ENCODE peak calls at places on chromosomes 16 and 17, in eight cellular contexts. P is esophagus squamous epithelium, W is AG10803, N is coronary artery, Q is heart right ventricle, Z is mucosa of descending colon, R is heart left ventricle, A is breast epithelium. D is an unnamed sample.

GRCh38 chr16:87372305-87372704 is 11.3 kb downstream of the FBXO31 start:
- DNase-seq in N (no peak), Z (no peak), W (no peak), R (peak; percentile 4), P (no peak), A (no peak), Q (no peak), D (no peak)

GRCh38 chr17:79919862-79920720 is 80.9 kb upstream of the CBX4 start:
- DNase-seq in A (no peak), Z (peak; percentile 52), P (no peak), W (no peak), R (peak; percentile 60), N (no peak), Q (no peak), D (no peak)

GRCh38 chr17:31731119-31731518 is 127.9 kb downstream of the COPRS start:
- DNase-seq in W (no peak), Q (no peak), R (no peak), A (no peak), N (no peak), P (no peak), Z (no peak), D (no peak)

GRCh38 chr16:2512920-2513404 is 790 bp upstream of the ATP6V0C start:
- DNase-seq in P (no peak), R (peak; percentile 62), Q (no peak), N (no peak), W (no peak), Z (peak; percentile 73), A (no peak), D (no peak)

GRCh38 chr16:76428858-76429257 is 151.7 kb downstream of the CNTNAP4 start:
- DNase-seq in Z (no peak), W (no peak), R (no peak), Q (no peak), N (no peak), P (no peak), A (no peak), D (no peak)

GRCh38 chr16:1532081-1532760 is 1.2 kb upstream of the TMEM204 start:
- DNase-seq in A (peak; percentile 81), P (no peak), Q (peak; percentile 69), R (peak; percentile 89), W (peak; percentile 65), Z (peak; percentile 59), N (peak; percentile 93), D (no peak)

GRCh38 chr17:72616457-72616856 is 476.0 kb downstream of the SLC39A11 start:
- DNase-seq in P (no peak), Z (no peak), W (no peak), A (no peak), Q (no peak), R (no peak), N (no peak), D (no peak)

GRCh38 chr16:80831039-80831438 is 26.6 kb upstream of the CDYL2 start:
- DNase-seq in Q (no peak), Z (no peak), A (no peak), W (no peak), R (no peak), N (no peak), P (no peak), D (no peak)

GRCh38 chr17:41537990-41538389 is 9.9 kb upstream of the KRT19 start:
- DNase-seq in A (peak; percentile 76), W (peak; percentile 64), P (no peak), Z (no peak), N (no peak), R (peak; percentile 28), Q (no peak), D (peak; percentile 58)

GRCh38 chr17:3603119-3603869 is 5.9 kb downstream of the TRPV1 start:
- DNase-seq in A (no peak), N (no peak), W (peak; percentile 72), Q (no peak), R (no peak), Z (no peak), P (no peak), D (peak; percentile 74)

GRCh38 chr16:3643095-3643730 is 11.3 kb upstream of the DNASE1 start:
- DNase-seq in A (no peak), R (no peak), W (no peak), N (peak; percentile 28), P (no peak), Z (peak; percentile 29), Q (no peak), D (no peak)

GRCh38 chr16:53465606-53466290 is 31.5 kb downstream of the RBL2 start:
- DNase-seq in A (no peak), N (no peak), Q (no peak), Z (no peak), R (no peak), W (peak; percentile 56), P (no peak), D (peak; percentile 83)

GRCh38 chr17:27282054-27282501 is 11.8 kb upstream of the WSB1 start:
- DNase-seq in Z (no peak), Q (no peak), P (no peak), R (no peak), W (peak; percentile 91), N (no peak), A (no peak), D (peak; percentile 73)

GRCh38 chr16:72673118-72673517 is 374.8 kb downstream of the ZFHX3 start:
- DNase-seq in N (no peak), Z (no peak), A (no peak), P (no peak), W (peak; percentile 6), R (no peak), Q (no peak), D (peak; percentile 21)

GRCh38 chr16:75250809-75251279 is 580 bp downstream of the BCAR1 start:
- DNase-seq in Q (no peak), Z (peak; percentile 78), R (peak; percentile 72), A (no peak), W (no peak), P (no peak), N (no peak), D (no peak)

GRCh38 chr17:49739662-49740271 is 24.2 kb downstream of the FAM117A start:
- DNase-seq in Z (peak; percentile 94), P (peak; percentile 69), W (no peak), Q (peak; percentile 78), R (peak; percentile 92), A (peak; percentile 77), N (no peak), D (peak; percentile 90)

GRCh38 chr17:49742256-49742655 is 21.7 kb downstream of the FAM117A start:
- DNase-seq in Q (no peak), A (no peak), Z (no peak), R (no peak), N (no peak), W (peak; percentile 29), P (no peak), D (peak; percentile 16)

GRCh38 chr17:49741692-49742076 is 22.2 kb downstream of the FAM117A start:
- DNase-seq in Z (no peak), R (no peak), W (no peak), A (no peak), N (no peak), Q (no peak), P (no peak), D (no peak)

GRCh38 chr17:49738456-49739163 is 25.3 kb downstream of the FAM117A start:
- DNase-seq in R (no peak), Z (no peak), W (no peak), P (no peak), Q (no peak), A (no peak), N (no peak), D (no peak)

DNA sequence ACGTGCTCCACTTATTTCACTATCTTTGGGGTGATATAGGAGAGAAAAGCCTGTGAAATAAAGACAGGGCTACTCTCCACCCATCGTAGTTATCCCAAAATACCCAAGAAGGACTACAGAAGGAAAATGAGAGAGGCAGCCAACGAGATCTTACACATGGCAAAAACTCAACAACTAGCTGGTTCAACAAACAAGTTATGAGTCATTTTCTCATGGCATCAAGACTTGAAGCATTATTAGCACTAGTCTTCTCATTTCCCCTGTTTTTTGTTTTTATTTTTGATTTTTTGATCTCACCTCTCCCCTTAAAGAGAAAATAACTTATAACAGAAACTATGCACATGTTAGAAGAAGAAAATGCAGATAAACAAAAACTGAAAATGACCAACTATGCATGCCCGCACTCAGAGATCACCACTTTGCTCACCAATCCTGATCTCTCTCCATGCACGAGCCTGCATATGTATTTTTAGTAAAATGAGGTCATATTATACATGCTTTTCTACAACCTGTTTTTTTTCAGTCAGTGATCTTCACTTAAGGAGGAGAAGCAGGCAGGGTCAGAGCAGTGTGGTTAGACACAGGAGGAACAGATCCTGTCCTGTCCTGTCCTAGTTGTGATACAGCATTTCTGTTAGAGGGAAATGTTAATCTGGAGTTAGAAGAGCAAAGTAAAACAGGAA is 22.8 kb downstream of the FAM117A start:
- DNase-seq in Z (no peak), R (no peak), N (no peak), A (no peak), W (peak; percentile 33), P (no peak), Q (no peak), D (peak; percentile 45)
- H3K4me3 ChIP-seq in Z (no peak overlapping the region), R (no peak overlapping the region), N (peak overlapping the region; percentile 35), A (no peak overlapping the region), W (no peak overlapping the region), P (peak overlapping the region; percentile 4), Q (no peak overlapping the region), D (no peak overlapping the region)

DNA sequence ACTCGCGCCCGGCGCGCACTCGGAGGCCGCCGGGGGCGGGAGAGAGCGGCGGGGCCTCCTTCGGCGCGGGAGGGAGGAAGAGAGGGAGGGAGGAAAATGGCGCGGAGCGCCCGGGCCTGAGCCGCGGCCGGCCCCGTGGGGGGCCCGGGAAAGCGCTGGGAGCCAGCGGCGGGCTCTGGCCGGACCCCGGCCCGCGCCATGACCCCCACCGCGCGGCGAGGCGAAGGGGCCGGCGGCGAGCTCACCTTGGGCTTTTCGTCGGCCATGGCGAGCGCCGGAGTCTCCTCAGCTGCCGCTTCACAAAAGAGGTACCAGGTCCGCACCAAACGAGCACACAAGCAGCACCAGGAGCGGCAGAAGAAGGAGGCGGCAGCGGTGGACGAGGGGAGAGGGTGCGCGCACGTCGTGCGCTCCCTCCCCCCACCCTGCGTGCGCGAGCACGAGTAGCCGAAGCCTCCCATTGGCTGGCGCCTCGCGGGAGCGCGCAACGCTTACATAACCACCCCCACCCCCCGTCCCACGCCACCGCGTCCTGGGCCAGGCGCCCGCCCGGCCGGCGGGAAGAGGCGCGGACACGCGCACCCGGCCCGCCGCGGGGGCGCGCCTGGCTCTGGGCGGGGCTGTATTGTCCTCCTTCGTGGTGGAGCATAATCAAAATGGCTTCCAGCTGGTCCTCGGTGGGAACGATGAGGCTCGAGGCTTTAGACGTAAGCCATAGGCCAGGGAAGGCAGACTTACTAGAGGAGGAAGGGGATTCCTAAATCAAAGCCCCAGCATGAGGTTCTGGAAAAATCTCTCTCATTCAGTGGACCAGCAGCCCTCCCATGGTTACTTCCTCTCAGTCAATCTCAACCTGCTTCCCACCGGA is at the start of gene SUMO2:
- DNase-seq in N (peak; percentile 96), A (peak; percentile 95), R (peak; percentile 98), Z (peak; percentile 98), P (peak; percentile 80), Q (peak; percentile 95), W (peak; percentile 96), D (peak; percentile 98)
- TF ChIP-seq CTCF in N (no peak), A (peak; percentile 14), R (no peak), Z (peak; percentile 46), P (no peak), Q (no peak), W (no peak), D (peak; percentile 12)

GRCh38 chr17:16140854-16141253 is 74.5 kb downstream of the NCOR1 start:
- DNase-seq in Q (no peak), A (no peak), P (no peak), Z (no peak), W (no peak), N (no peak), R (no peak), D (no peak)

GRCh38 chr17:16141685-16142084 is 73.6 kb downstream of the NCOR1 start:
- DNase-seq in W (no peak), Q (no peak), A (no peak), R (no peak), N (no peak), Z (no peak), P (no peak), D (no peak)
- H3K4me3 ChIP-seq in W (no peak overlapping the region), Q (no peak overlapping the region), A (no peak overlapping the region), R (no peak overlapping the region), N (no peak overlapping the region), Z (no peak overlapping the region), P (no peak overlapping the region), D (no peak overlapping the region)

GRCh38 chr17:58096892-58097291 is 13.7 kb downstream of the DYNLL2 start:
- DNase-seq in N (no peak), W (peak; percentile 3), P (no peak), A (no peak), Q (no peak), R (no peak), Z (no peak), D (peak; percentile 2)
- TF ChIP-seq CTCF in N (no peak), W (no peak), P (no peak), A (no peak), Q (no peak), R (no peak), Z (no peak), D (no peak)